ENCODE peak calls at places on chromosomes 11 and 22, in five cellular contexts. X is D341Med; I is A549; R is stromal cell of bone marrow; D is central memory CD8-positive, alpha-beta T cell. U is an unnamed sample.

GRCh38 chr11:61569701-61570100 is 11.2 kb downstream of the SYT7 start:
- DNase-seq in D (no peak), R (no peak), I (no peak), X (no peak), U (no peak)

GRCh38 chr11:96290631-96291030 is 52.4 kb downstream of the MAML2 start:
- DNase-seq in D (no peak), X (no peak), R (no peak), I (no peak), U (no peak)

GRCh38 chr11:119377961-119378667 is 3.4 kb downstream of the USP2 start:
- DNase-seq in I (no peak), X (no peak), D (no peak), R (no peak), U (no peak)

GRCh38 chr11:69918231-69918937 is 99.2 kb upstream of the FGF3 start:
- DNase-seq in D (no peak), X (no peak), I (no peak), R (no peak), U (no peak)

GRCh38 chr11:12087075-12087775 is 23.2 kb upstream of the MICAL2 start:
- DNase-seq in I (no peak), X (no peak), D (no peak), R (peak; percentile 65), U (no peak)

GRCh38 chr11:86608251-86608799 is 64.1 kb downstream of the ME3 start:
- DNase-seq in R (peak; percentile 59), D (no peak), I (peak; percentile 47), X (peak; percentile 57), U (no peak)

GRCh38 chr22:26892401-26893033 is 235.1 kb downstream of the MIAT start:
- DNase-seq in R (no peak), D (no peak), X (no peak), I (no peak), U (no peak)

GRCh38 chr22:46936378-46936916 is 174.0 kb downstream of the TBC1D22A start:
- DNase-seq in X (no peak), D (no peak), I (no peak), R (no peak), U (no peak)

GRCh38 chr11:98630736-98631135 is 390.0 kb upstream of the CNTN5 start:
- DNase-seq in D (no peak), X (peak; percentile 29), R (no peak), I (no peak), U (no peak)

GRCh38 chr11:440065-441042 is 1.5 kb downstream of the ANO9 start:
- DNase-seq in X (no peak), D (no peak), I (no peak), R (no peak), U (no peak)

GRCh38 chr11:1939006-1939626 is 8.0 kb upstream of the MRPL23 start:
- DNase-seq in R (no peak), I (no peak), D (no peak), X (peak; percentile 38), U (no peak)

GRCh38 chr11:1349074-1349931 is 39.9 kb upstream of the TOLLIP start:
- DNase-seq in I (no peak), X (peak; percentile 30), D (no peak), R (no peak), U (no peak)

GRCh38 chr22:24157783-24158170 is 23.5 kb upstream of the SUSD2 start:
- DNase-seq in I (no peak), D (no peak), R (no peak), X (no peak), U (no peak)

GRCh38 chr11:945986-946385 is 20.3 kb downstream of the AP2A2 start:
- DNase-seq in I (no peak), X (no peak), R (no peak), D (no peak), U (no peak)

GRCh38 chr11:1868636-1869291 is 15.9 kb downstream of the LSP1 start:
- DNase-seq in R (no peak), D (no peak), I (no peak), X (no peak), U (no peak)

GRCh38 chr11:120511804-120512726 is 517 bp downstream of the GRIK4 start:
- DNase-seq in R (no peak), I (no peak), X (no peak), D (no peak), U (no peak)

GRCh38 chr11:37770145-37770544 is 1172.1 kb upstream of the RAG2 start:
- DNase-seq in R (peak; percentile 40), D (no peak), X (no peak), I (no peak), U (no peak)

GRCh38 chr11:10451399-10452116 is 3.5 kb upstream of the AMPD3 start:
- DNase-seq in R (no peak), D (no peak), I (no peak), X (no peak), U (no peak)

GRCh38 chr11:123653997-123654565 is 343 bp downstream of the SCN3B start:
- DNase-seq in I (peak; percentile 35), D (no peak), R (no peak), X (peak; percentile 76), U (no peak)

GRCh38 chr11:110907629-110908028 is 195.4 kb upstream of the ARHGAP20 start:
- DNase-seq in D (no peak), X (no peak), I (no peak), R (peak; percentile 75), U (no peak)